ENCODE peak calls at places on chromosomes 3 and 15, in four cellular contexts. O, T, Y and X are unnamed samples.

GRCh38 chr15:87268675-87269074 is 987.9 kb downstream of the NTRK3 start:
- DNase-seq in Y (peak; percentile 5), O (no peak), T (no peak), X (no peak)

GRCh38 chr3:56667973-56668579 is 15.0 kb downstream of the TASOR start:
- DNase-seq in Y (no peak), O (no peak), T (no peak), X (no peak)

GRCh38 chr15:68818671-68819450 is 1.8 kb downstream of the ANP32A start:
- DNase-seq in T (peak; percentile 61), Y (peak; percentile 46), O (peak; percentile 92), X (peak; percentile 81)

GRCh38 chr3:69558912-69559311 is 173.0 kb upstream of the FRMD4B start:
- DNase-seq in T (no peak), O (no peak), Y (peak; percentile 25), X (no peak)

GRCh38 chr3:65597225-65597951 is 441.3 kb downstream of the MAGI1 start:
- DNase-seq in O (peak; percentile 31), T (no peak), Y (peak; percentile 25), X (no peak)

GRCh38 chr15:52295421-52295991 is at the start of gene MYO5C:
- DNase-seq in T (peak; percentile 80), O (peak; percentile 96), Y (no peak), X (no peak)

GRCh38 chr3:154795582-154795981 is 284.5 kb upstream of the MME start:
- DNase-seq in Y (peak; percentile 93), T (no peak), O (no peak), X (no peak)

GRCh38 chr3:102400142-102400541 is 34.7 kb upstream of the ZPLD1 start:
- DNase-seq in O (no peak), T (no peak), Y (peak; percentile 1), X (no peak)

GRCh38 chr3:4841225-4841624 is 138.0 kb upstream of the BHLHE40 start:
- DNase-seq in O (no peak), T (no peak), Y (no peak), X (no peak)

GRCh38 chr3:100966807-100967206 is 26.4 kb downstream of the ABI3BP start:
- DNase-seq in T (no peak), Y (peak; percentile 50), O (no peak), X (no peak)

GRCh38 chr15:51311510-51311909 is 26.9 kb downstream of the CYP19A1 start:
- DNase-seq in T (no peak), Y (no peak), O (no peak), X (no peak)

GRCh38 chr3:180059351-180059750 is 22.6 kb upstream of the PEX5L start:
- DNase-seq in T (no peak), O (no peak), Y (peak; percentile 1), X (no peak)

GRCh38 chr15:77035584-77035983 is 35.3 kb downstream of the TSPAN3 start:
- DNase-seq in T (no peak), O (no peak), Y (no peak), X (no peak)

GRCh38 chr15:70477750-70478250 is 285.6 kb downstream of the UACA start:
- DNase-seq in O (no peak), Y (no peak), T (no peak), X (no peak)

GRCh38 chr15:85380860-85381535 is 595 bp downstream of the AKAP13 start:
- DNase-seq in T (peak; percentile 59), Y (peak; percentile 35), O (peak; percentile 94), X (peak; percentile 86)

GRCh38 chr15:23866832-23867231 is 179.7 kb upstream of the NDN start:
- DNase-seq in Y (no peak), O (no peak), T (no peak), X (no peak)

GRCh38 chr3:25696019-25696418 is 31.3 kb upstream of the TOP2B start:
- DNase-seq in T (no peak), Y (no peak), O (no peak), X (no peak)

GRCh38 chr3:11154953-11155325 is 646 bp downstream of the HRH1 start:
- DNase-seq in Y (no peak), O (peak; percentile 47), T (no peak), X (no peak)

GRCh38 chr3:11154036-11154952 is at the start of gene HRH1:
- DNase-seq in O (peak; percentile 88), T (peak; percentile 35), Y (no peak), X (no peak)

GRCh38 chr3:11157406-11157805 is 3.1 kb downstream of the HRH1 start:
- DNase-seq in O (no peak), T (no peak), Y (no peak), X (no peak)

GRCh38 chr3:11156026-11156410 is 1.7 kb downstream of the HRH1 start:
- DNase-seq in Y (no peak), T (no peak), O (no peak), X (no peak)

DNA sequence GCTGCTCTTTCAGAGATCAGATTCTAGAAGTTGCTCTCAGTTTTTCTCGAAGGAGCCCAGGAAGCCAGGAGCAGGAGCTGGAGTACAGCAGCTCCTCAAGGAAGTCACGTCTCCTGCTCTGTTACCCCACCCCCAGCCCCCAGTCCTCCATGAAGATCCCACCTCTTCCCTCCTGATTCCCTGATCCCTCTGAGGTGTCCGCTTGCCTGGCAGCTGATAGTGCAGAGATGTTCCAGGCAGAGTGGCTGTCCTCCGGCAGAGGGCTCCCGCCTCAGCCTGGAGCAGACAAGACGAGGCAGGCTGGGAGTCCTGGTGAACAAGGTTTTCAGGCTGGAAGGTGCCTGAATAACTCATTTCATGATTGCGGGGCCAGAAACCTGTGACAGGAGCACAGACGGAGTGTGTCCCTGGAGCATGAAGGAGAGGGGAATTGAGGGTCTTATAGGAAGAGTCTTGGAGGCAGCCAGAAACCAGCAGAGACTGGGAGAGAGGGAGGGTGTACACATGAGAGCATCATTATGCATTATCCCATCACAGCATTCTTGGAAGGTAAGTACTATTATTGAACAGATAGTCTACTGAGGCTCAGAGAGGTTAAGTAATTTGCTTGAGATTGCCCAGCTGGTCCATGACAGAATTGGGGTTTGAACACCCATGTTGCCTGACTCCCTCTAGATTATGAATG is 1.2 kb downstream of the HRH1 start:
- DNase-seq in T (peak; percentile 67), Y (peak; percentile 84), O (no peak), X (peak; percentile 91)
- TF ChIP-seq CTCF in T (peak; percentile 73), Y (peak; percentile 97), O (peak; percentile 60), X (peak; percentile 84)

GRCh38 chr15:92079047-92079446 is 225.5 kb downstream of the SLCO3A1 start:
- DNase-seq in Y (no peak), O (no peak), T (no peak), X (no peak)
- TF ChIP-seq CTCF in Y (peak; percentile 30), O (peak; percentile 33), T (peak; percentile 34), X (peak; percentile 34)

GRCh38 chr3:185498503-185499396 is at the start of gene TMEM41A:
- DNase-seq in T (peak; percentile 95), Y (peak; percentile 88), O (peak; percentile 98), X (peak; percentile 98)
- TF ChIP-seq CTCF in T (no peak), Y (no peak), O (peak; percentile 19), X (no peak)

GRCh38 chr15:59131955-59132562 is 27.1 kb downstream of the CCNB2 start:
- DNase-seq in O (no peak), Y (no peak), T (no peak), X (no peak)

GRCh38 chr15:59138243-59138642 is 33.3 kb downstream of the CCNB2 start:
- DNase-seq in O (peak; percentile 76), Y (peak; percentile 24), T (no peak), X (no peak)

GRCh38 chr15:59140422-59141226 is 35.7 kb downstream of the CCNB2 start:
- DNase-seq in Y (no peak), T (no peak), O (no peak), X (peak; percentile 53)

GRCh38 chr15:59133921-59134427 is 29.0 kb downstream of the CCNB2 start:
- DNase-seq in Y (no peak), T (no peak), O (no peak), X (no peak)

GRCh38 chr15:59137566-59137965 is 32.6 kb downstream of the CCNB2 start:
- DNase-seq in O (no peak), T (no peak), Y (no peak), X (no peak)
- TF ChIP-seq CTCF in O (no peak), T (no peak), Y (no peak), X (no peak)

DNA sequence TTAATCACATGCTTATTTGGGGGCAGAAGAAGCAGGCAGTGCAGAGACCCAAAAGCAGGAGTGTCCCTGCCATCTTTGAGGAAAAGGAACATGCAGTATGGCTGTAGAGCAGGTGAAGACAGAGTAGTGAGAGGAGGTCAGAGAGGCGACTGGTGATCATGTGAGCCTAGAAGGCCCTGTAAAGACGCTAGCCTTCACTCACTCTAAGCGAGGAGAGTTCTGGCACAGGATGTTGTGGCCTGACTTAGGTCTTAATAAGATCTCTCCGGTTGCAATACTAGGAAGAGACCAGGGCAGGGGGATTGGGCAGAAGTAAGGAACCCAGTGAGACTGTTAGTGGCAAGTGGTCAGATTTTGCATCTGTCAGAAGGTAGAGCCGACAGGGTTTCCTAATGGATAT is 114.5 kb upstream of the ZBED2 start:
- DNase-seq in T (no peak), O (no peak), Y (no peak), X (no peak)
- TF ChIP-seq CTCF in T (no peak), O (no peak), Y (no peak), X (no peak)

GRCh38 chr3:35448121-35448520 is 191.2 kb upstream of the ARPP21 start:
- DNase-seq in T (no peak), Y (no peak), O (no peak), X (no peak)
- TF ChIP-seq CTCF in T (no peak), Y (no peak), O (no peak), X (no peak)

DNA sequence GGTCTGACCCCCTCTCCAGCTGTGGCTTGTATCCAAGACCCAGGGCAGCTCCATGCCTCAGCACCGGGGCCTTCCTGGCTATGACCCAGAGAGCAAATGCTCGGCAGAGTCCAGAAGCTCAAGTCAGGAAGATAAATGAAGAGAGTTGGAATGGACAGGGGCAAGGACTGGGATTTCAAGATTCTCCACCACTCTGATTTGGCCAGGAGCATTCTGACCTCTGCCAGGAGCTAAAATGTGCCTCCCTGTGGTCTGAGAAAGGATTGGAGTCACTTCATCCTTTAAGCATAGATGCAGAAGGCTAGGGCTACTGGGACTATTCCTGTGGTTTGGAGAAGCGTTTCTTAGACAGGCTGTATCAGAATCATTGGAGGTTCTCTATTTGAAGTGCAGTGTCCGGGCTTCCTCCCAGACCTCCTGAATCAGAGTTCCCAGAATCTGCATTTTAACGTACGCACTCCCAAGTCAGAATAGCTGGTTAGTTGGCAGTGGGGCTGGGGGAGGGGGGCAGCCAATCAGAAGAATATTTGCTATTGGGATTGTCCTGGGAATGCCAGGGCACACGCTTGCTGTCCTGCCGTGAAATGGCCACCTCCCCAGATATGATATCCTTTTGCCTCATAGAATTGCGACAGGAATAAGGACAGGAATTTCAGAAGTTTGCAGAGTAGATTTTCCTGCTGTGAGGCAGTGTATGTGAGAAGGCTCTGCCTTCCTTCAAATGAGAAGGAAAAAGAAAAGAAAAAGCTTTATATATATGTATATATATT is 57.4 kb downstream of the HRH1 start:
- DNase-seq in O (no peak), T (no peak), Y (peak; percentile 81), X (no peak)
- TF ChIP-seq CTCF in O (no peak), T (no peak), Y (peak; percentile 60), X (peak; percentile 47)

GRCh38 chr3:182904164-182904563 is 76.2 kb downstream of the DCUN1D1 start:
- DNase-seq in T (no peak), O (no peak), Y (no peak), X (no peak)
- TF ChIP-seq CTCF in T (no peak), O (no peak), Y (no peak), X (peak; percentile 25)